ENCODE peak calls at places on chromosomes 16 and 17, in nine cellular contexts. D is WTC11; T is activated CD4-positive, alpha-beta T cell treated with anti-CD3 and anti-CD28 coated beads for 24 hours; C is HS-5; Y is GM23338; R is HS-27A; O is AG10803; A is neuronal stem cell; M is stimulated activated CD8-positive, alpha-beta memory T cell treated with anti-CD3 and anti-CD28 coated beads, Interleukin-7, amount 100 ng/mL, for 1 hour. W is an unnamed sample.

GRCh38 chr17:80264048-80264792 is 3.6 kb downstream of the RNF213 start:
- DNase-seq in D (no peak), T (no peak), C (no peak), Y (no peak), R (no peak), O (no peak), A (no peak), M (no peak), W (no peak)

GRCh38 chr17:82321947-82322466 is 4.6 kb upstream of the CD7 start:
- DNase-seq in D (no peak), T (no peak), C (no peak), Y (no peak), R (no peak), O (no peak), A (no peak), M (no peak), W (no peak)

GRCh38 chr16:30760160-30760559 is 1.7 kb downstream of the CFAP119 start:
- DNase-seq in D (no peak), T (no peak), C (no peak), Y (no peak), R (no peak), O (no peak), A (no peak), M (no peak), W (no peak)

GRCh38 chr17:39699818-39700147 is at the start of gene ERBB2:
- DNase-seq in D (peak), T (no peak), C (peak), Y (peak), R (peak), O (peak), A (no peak), M (no peak), W (peak)

GRCh38 chr16:67071476-67072048 is 38.2 kb upstream of the PHAF1 start:
- DNase-seq in D (no peak), T (no peak), C (no peak), Y (no peak), R (no peak), O (peak), A (no peak), M (no peak), W (no peak)

GRCh38 chr16:67162439-67163163 is 1.9 kb upstream of the HSF4 start:
- DNase-seq in D (no peak), T (no peak), C (no peak), Y (no peak), R (no peak), O (no peak), A (no peak), M (no peak), W (no peak)

GRCh38 chr17:81471804-81472456 is 40.7 kb downstream of the ACTG1 start:
- DNase-seq in D (peak), T (no peak), C (peak), Y (peak), R (peak), O (peak), A (no peak), M (no peak), W (peak)

GRCh38 chr16:64730261-64730660 is 391.6 kb downstream of the CDH11 start:
- DNase-seq in D (no peak), T (no peak), C (no peak), Y (no peak), R (no peak), O (no peak), A (no peak), M (no peak), W (no peak)

GRCh38 chr16:49918257-49918656 is 62.3 kb upstream of the ZNF423 start:
- DNase-seq in D (peak), T (no peak), C (no peak), Y (peak), R (no peak), O (no peak), A (no peak), M (no peak), W (no peak)